ENCODE peak calls at places on chromosome 2, in five cellular contexts. T is transverse colon, M is body of pancreas, F is ovary, S is cardiac muscle cell. I is an unnamed sample.

GRCh38 chr2:75466708-75467311 is 93.9 kb downstream of the EVA1A start:
- DNase-seq in F (no peak), M (peak; percentile 67), S (peak; percentile 54), T (peak; percentile 9), I (no peak)

GRCh38 chr2:26532301-26533250 is 54.7 kb upstream of the OTOF start:
- DNase-seq in T (peak; percentile 4), S (no peak), F (no peak), M (no peak), I (no peak)

GRCh38 chr2:71558300-71559051 is 105.1 kb downstream of the DYSF start:
- DNase-seq in M (peak; percentile 33), S (no peak), T (no peak), F (no peak), I (no peak)

GRCh38 chr2:62198237-62198633 is 2.3 kb downstream of the B3GNT2 start:
- DNase-seq in F (no peak), T (no peak), S (no peak), M (no peak), I (no peak)

GRCh38 chr2:119367472-119368099 is 809 bp downstream of the DBI start:
- DNase-seq in M (peak; percentile 60), T (peak; percentile 79), F (no peak), S (peak; percentile 81), I (peak; percentile 45)

GRCh38 chr2:133892352-133892913 is 324.2 kb upstream of the NCKAP5 start:
- DNase-seq in M (no peak), F (no peak), T (no peak), S (no peak), I (no peak)

GRCh38 chr2:37153224-37153623 is 3.6 kb downstream of the EIF2AK2 start:
- DNase-seq in M (no peak), T (no peak), S (no peak), F (no peak), I (no peak)

GRCh38 chr2:204539010-204539385 is 6.3 kb upstream of the PARD3B start:
- DNase-seq in T (no peak), S (no peak), M (no peak), F (no peak), I (no peak)

GRCh38 chr2:190408538-190409271 is 550 bp downstream of the MFSD6 start:
- DNase-seq in T (peak; percentile 72), M (peak; percentile 57), S (peak; percentile 36), F (peak; percentile 32), I (peak; percentile 72)

GRCh38 chr2:160289803-160290202 is 89.7 kb upstream of the ITGB6 start:
- DNase-seq in M (no peak), F (no peak), T (no peak), S (no peak), I (no peak)

GRCh38 chr2:100822587-100823248 is 2.8 kb downstream of the NPAS2 start:
- DNase-seq in S (no peak), M (no peak), T (no peak), F (no peak), I (no peak)

GRCh38 chr2:168246072-168246482 is 1.3 kb downstream of the STK39 start:
- DNase-seq in F (no peak), S (no peak), T (no peak), M (no peak), I (no peak)

GRCh38 chr2:203532957-203533695 is 2.0 kb downstream of the RAPH1 start:
- DNase-seq in S (peak; percentile 9), T (no peak), M (no peak), F (no peak), I (no peak)

GRCh38 chr2:96100893-96101304 is 15.5 kb downstream of the ADRA2B start:
- DNase-seq in M (peak; percentile 7), T (no peak), S (no peak), F (no peak), I (no peak)

GRCh38 chr2:38387887-38388286 is 10.8 kb upstream of the ATL2 start:
- DNase-seq in M (no peak), S (no peak), T (no peak), F (no peak), I (no peak)

GRCh38 chr2:74585406-74586182 is 31.1 kb downstream of the DOK1 start:
- DNase-seq in F (no peak), T (peak; percentile 26), S (no peak), M (no peak), I (no peak)

GRCh38 chr2:70745276-70745675 is 22.7 kb downstream of the ADD2 start:
- DNase-seq in S (no peak), F (no peak), T (no peak), M (no peak), I (no peak)

DNA sequence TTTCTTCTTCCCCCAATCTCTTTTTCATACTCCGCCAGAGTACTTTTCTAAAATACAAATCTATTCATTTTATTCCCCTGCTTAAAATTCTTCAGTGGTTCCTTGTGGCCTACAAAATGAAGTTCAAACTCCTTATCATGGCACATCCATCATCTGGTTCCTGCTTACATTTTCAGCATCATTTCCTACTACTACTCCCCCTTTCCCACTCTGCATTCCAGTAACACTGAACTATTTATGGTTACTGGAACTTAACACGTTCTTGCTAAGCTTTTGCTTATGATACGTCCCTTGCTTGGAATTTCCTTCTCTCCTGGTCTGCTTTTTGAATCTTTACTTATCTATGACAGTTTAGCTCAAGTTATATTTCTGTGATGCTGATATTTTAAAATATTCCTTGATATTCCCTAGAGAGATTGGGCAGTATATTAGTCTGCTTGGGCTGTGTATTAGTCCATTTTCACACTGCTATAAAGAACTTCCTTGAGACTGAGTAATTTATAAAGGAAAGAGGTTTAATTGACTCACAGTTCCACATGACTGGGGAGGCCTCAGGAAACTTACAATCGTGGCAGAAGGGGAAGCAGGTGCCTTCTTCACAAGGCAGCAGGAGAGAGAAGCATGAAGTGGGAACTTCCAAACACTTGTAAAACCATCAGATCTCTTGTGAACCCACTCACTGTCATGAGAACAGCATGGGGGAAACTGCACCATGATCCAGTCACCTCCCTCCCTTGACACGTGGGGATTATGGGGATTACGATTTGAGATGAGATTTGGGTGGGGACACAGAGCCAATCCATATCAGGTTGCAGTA is 53.2 kb downstream of the BMPR2 start:
- DNase-seq in F (no peak), S (peak; percentile 15), M (no peak), T (no peak), I (no peak)
- H3K27ac ChIP-seq in F (no peak overlapping the region), S (peak overlapping the region; percentile 84), M (no peak overlapping the region), T (peak overlapping the region; percentile 66), I (no peak overlapping the region)

DNA sequence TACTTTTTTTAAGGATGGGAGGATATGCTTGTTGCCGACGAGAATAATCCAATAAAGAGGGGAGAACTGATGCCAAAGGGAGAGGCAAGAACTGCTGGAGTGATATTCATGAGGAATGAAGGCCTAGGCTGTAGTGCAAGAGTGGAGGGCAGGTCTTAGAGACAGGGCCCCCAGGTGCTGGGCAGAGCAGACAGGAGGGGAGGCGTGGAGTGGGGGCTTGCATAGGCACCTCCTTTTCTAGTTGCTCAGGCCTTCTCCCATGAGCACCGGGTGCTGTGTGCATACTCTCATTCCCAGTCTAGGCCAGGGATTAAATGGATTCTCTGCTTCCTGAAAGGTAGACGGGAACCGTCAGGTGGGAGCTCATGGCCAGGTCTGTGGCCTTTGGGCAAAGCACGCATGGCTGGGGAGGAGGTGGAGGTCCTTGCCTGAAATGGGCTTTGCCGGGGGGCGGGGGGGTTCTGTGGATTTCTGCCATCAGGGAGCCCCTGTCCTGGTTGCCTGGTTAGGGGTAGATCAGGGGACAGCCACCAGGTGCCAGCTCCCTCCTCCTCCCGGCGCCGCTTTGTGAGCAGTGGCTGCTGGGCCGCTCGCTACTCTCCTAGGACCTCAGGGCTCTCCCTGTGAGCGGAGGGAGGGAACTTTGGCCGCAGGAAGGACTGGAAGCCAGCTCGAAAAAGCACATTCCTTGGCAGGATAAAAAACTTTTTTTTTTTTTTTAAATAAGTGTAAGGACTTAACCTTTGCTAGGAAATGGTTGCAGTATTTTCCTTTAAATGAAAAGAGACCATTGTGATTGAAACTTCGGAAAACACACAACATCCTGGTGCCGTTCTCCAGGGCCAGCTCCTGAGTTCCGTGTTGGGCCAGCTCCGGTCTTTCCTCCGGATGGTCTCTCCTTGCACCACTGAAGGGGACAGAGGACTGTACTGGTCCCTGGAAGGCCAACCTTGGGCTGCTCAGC is 82.7 kb upstream of the HAAO start:
- DNase-seq in T (no peak), S (no peak), F (peak; percentile 68), M (no peak), I (no peak)
- H3K27ac ChIP-seq in T (peak overlapping the region; percentile 78), S (no peak overlapping the region), F (peak overlapping the region; percentile 64), M (no peak overlapping the region), I (no peak overlapping the region)

GRCh38 chr2:21317131-21317530 is 193.4 kb downstream of the TDRD15 start:
- DNase-seq in S (peak; percentile 87), M (peak; percentile 60), T (peak; percentile 57), F (peak; percentile 36), I (no peak)

DNA sequence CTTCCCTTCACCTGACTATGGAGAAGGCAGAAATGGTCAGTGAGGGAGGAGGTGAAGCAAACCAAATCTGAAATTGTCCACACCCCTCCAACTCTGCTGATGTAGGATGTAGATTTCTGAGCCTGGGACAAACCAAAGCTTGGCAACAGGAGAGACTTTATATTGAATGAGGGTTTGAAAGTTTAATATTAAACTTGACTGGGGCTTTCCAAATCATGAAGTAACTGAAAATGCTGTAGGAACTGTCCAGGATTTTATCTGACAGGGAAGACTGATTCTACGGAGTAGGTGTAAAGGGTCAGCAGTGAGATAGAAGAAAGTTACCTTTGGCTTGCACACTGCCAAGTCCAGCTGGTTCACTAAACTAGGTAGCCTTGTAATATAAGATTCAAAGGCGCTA is 194.5 kb downstream of the TDRD15 start:
- DNase-seq in T (no peak), M (no peak), S (no peak), F (no peak), I (no peak)
- H3K27ac ChIP-seq in T (no peak overlapping the region), M (no peak overlapping the region), S (no peak overlapping the region), F (no peak overlapping the region), I (no peak overlapping the region)

GRCh38 chr2:136000502-136000901 is 15.1 kb upstream of the DARS1 start:
- DNase-seq in F (no peak), S (no peak), T (no peak), M (no peak), I (no peak)
- H3K27ac ChIP-seq in F (no peak overlapping the region), S (no peak overlapping the region), T (no peak overlapping the region), M (no peak overlapping the region), I (no peak overlapping the region)